ENCODE peak calls at places on chromosomes 5 and 9, in seven cellular contexts. Z, D, V, H, U, W and A are unnamed samples. For H3K9me3, the result is how much of the 10 kb centered on the place peaks cover.

GRCh38 chr5:57416246-57416996 is 66.2 kb downstream of the ACTBL2 start:
- DNase-seq in V (no peak), W (no peak), U (no peak), D (no peak), H (no peak), Z (peak), A (no peak)

GRCh38 chr5:78509145-78509865 is 139.3 kb downstream of the LHFPL2 start:
- DNase-seq in H (no peak), U (no peak), Z (no peak), W (no peak), V (no peak), D (no peak), A (no peak)

GRCh38 chr5:67746103-67746502 is 469.5 kb upstream of the PIK3R1 start:
- DNase-seq in U (no peak), Z (no peak), H (no peak), W (no peak), D (no peak), V (no peak), A (no peak)

GRCh38 chr5:159094745-159095144 is 5.0 kb downstream of the EBF1 start:
- DNase-seq in H (peak), V (peak), D (peak), Z (peak), U (peak), W (peak), A (no peak)

GRCh38 chr9:20297646-20298084 is 324.6 kb downstream of the MLLT3 start:
- DNase-seq in W (no peak), V (no peak), U (peak), D (no peak), H (peak), Z (no peak), A (no peak)

GRCh38 chr5:109125755-109126429 is 283.9 kb downstream of the PJA2 start:
- DNase-seq in H (no peak), D (no peak), V (no peak), Z (no peak), U (no peak), W (no peak), A (no peak)

GRCh38 chr5:8686707-8687106 is 817.8 kb downstream of the MTRR start:
- DNase-seq in W (no peak), Z (no peak), H (no peak), D (no peak), V (no peak), U (peak), A (no peak)

GRCh38 chr9:124857533-124858162 is 4.1 kb downstream of the RPL35 start:
- DNase-seq in U (peak), Z (no peak), W (no peak), V (no peak), H (no peak), D (no peak), A (no peak)

GRCh38 chr5:7321724-7322123 is 74.2 kb upstream of the ADCY2 start:
- DNase-seq in D (peak), W (no peak), H (no peak), V (no peak), U (peak), Z (no peak), A (no peak)

GRCh38 chr5:156892223-156892622 is 42.1 kb downstream of the PPP1R2B start:
- DNase-seq in D (no peak), W (no peak), V (no peak), H (no peak), Z (no peak), U (no peak), A (no peak)

GRCh38 chr9:122122468-122122867 is 29.4 kb upstream of the TTLL11 start:
- DNase-seq in U (peak), D (no peak), V (no peak), H (no peak), Z (no peak), W (no peak), A (no peak)

GRCh38 chr9:32260481-32260880 is 124.0 kb upstream of the ACO1 start:
- DNase-seq in V (no peak), D (no peak), H (no peak), W (no peak), Z (no peak), U (no peak), A (no peak)

GRCh38 chr5:154325566-154325965 is 120.2 kb upstream of the SAP30L start:
- DNase-seq in U (no peak), V (no peak), D (no peak), W (no peak), H (no peak), Z (no peak), A (no peak)

GRCh38 chr5:95384485-95385213 is 6.5 kb upstream of the FAM81B start:
- DNase-seq in W (no peak), H (no peak), Z (no peak), V (no peak), D (no peak), U (no peak), A (no peak)

GRCh38 chr5:177370488-177371119 is 12.9 kb downstream of the RGS14 start:
- DNase-seq in D (peak), U (peak), Z (peak), V (peak), W (peak), H (peak), A (peak)

GRCh38 chr5:138753794-138754698 is 821 bp downstream of the CTNNA1 start:
- DNase-seq in W (peak), Z (peak), U (peak), D (peak), H (peak), V (peak), A (no peak)

GRCh38 chr5:103667068-103667467 is 104.5 kb upstream of the NUDT12 start:
- DNase-seq in U (peak), W (no peak), V (no peak), H (no peak), Z (no peak), D (no peak), A (no peak)

GRCh38 chr5:135269224-135269623 is 129.8 kb downstream of the MACROH2A1 start:
- DNase-seq in H (no peak), V (no peak), W (no peak), Z (no peak), D (no peak), U (peak), A (no peak)

GRCh38 chr9:18791074-18791473 is 241.9 kb downstream of the SAXO1 start:
- DNase-seq in U (no peak), H (no peak), V (no peak), Z (peak), D (no peak), W (no peak), A (no peak)

GRCh38 chr5:150070277-150070638 is 16.1 kb downstream of the CSF1R start:
- DNase-seq in V (no peak), H (peak), Z (no peak), W (no peak), U (no peak), D (no peak), A (no peak)

GRCh38 chr9:100602302-100602930 is 24.5 kb downstream of the CAVIN4 start:
- DNase-seq in H (no peak), V (no peak), U (no peak), W (no peak), Z (peak), D (peak), A (no peak)

GRCh38 chr9:105127863-105128220 is 116.6 kb upstream of the SLC44A1 start:
- DNase-seq in W (no peak), U (no peak), Z (no peak), D (no peak), H (no peak), V (peak), A (peak)

GRCh38 chr5:150068472-150068871 is 17.9 kb downstream of the CSF1R start:
- DNase-seq in U (peak), D (no peak), W (no peak), V (no peak), H (peak), Z (no peak), A (no peak)

GRCh38 chr5:139023276-139023675 is 148.1 kb upstream of the LRRTM2 start:
- DNase-seq in H (no peak), Z (no peak), D (no peak), V (no peak), W (no peak), U (no peak), A (no peak)

GRCh38 chr9:135038331-135038730 is 49.1 kb upstream of the OLFM1 start:
- DNase-seq in D (no peak), Z (no peak), H (peak), U (no peak), W (no peak), V (no peak), A (no peak)

GRCh38 chr9:13804532-13804931 is 509.4 kb downstream of the NFIB start:
- DNase-seq in V (no peak), H (no peak), U (no peak), W (no peak), Z (no peak), D (no peak), A (no peak)

GRCh38 chr5:38831909-38832308 is 13.9 kb upstream of the OSMR start:
- DNase-seq in W (no peak), D (no peak), Z (peak), U (no peak), H (no peak), V (no peak), A (no peak)

GRCh38 chr5:3220201-3220600 is 375.4 kb upstream of the IRX1 start:
- DNase-seq in W (no peak), U (no peak), Z (no peak), D (no peak), V (no peak), H (no peak), A (no peak)

GRCh38 chr9:123517512-123517911 is 161.5 kb downstream of the CRB2 start:
- DNase-seq in U (no peak), W (no peak), D (no peak), H (no peak), Z (no peak), V (no peak), A (no peak)

GRCh38 chr9:4301302-4301701 is 1.4 kb upstream of the GLIS3 start:
- DNase-seq in U (peak), V (no peak), H (no peak), W (no peak), D (no peak), Z (no peak), A (no peak)

GRCh38 chr9:89592963-89593775 is 11.6 kb upstream of the GADD45G start:
- DNase-seq in D (no peak), H (no peak), W (no peak), V (no peak), Z (no peak), U (peak), A (no peak)

GRCh38 chr9:129547869-129548570 is 72.9 kb downstream of the C9orf50 start:
- DNase-seq in U (no peak), Z (no peak), W (no peak), D (no peak), V (no peak), H (no peak), A (no peak)

GRCh38 chr9:93087971-93088655 is 7.9 kb upstream of the CARD19 start:
- DNase-seq in V (no peak), U (no peak), Z (peak), D (no peak), H (peak), W (peak), A (no peak)

GRCh38 chr5:16502866-16503265 is 37.3 kb upstream of the ZNF622 start:
- DNase-seq in U (no peak), Z (no peak), W (no peak), V (no peak), D (peak), H (no peak), A (no peak)

GRCh38 chr9:74066128-74066527 is 431.0 kb upstream of the RORB start:
- DNase-seq in U (no peak), V (no peak), Z (no peak), D (no peak), W (no peak), H (no peak), A (no peak)

DNA sequence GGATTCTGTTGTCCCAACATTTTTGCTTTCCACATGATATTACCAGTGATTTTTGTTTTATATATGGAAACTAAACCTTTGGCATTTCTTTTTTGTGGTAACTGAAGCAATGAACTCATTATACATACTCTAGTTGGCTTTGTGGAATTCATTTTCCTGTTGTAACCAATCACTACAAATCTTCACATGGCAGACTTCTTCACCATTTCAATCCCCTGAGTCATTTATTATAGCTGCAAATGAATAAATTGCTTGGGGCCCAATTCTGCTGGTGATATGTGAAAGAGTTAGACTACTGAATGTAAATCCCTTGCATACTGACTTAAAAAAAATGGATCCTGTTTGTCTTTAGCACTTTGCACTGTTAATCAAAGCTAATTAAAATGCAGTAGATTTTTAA is 1709.6 kb upstream of the WWC1 start:
- DNase-seq in V (no peak), U (no peak), D (no peak), Z (no peak), W (no peak), H (no peak), A (no peak)
- H3K9me3 ChIP-seq in V (under half), U (under half), D (under half), Z (under half), W (under half), H (under half), A (under half)

GRCh38 chr9:118503236-118503635 is 799.0 kb downstream of the TLR4 start:
- DNase-seq in D (no peak), W (no peak), U (peak), Z (no peak), H (no peak), V (no peak), A (no peak)
- H3K9me3 ChIP-seq in D (under half), W (under half), U (under half), Z (under half), H (under half), V (under half), A (under half)

DNA sequence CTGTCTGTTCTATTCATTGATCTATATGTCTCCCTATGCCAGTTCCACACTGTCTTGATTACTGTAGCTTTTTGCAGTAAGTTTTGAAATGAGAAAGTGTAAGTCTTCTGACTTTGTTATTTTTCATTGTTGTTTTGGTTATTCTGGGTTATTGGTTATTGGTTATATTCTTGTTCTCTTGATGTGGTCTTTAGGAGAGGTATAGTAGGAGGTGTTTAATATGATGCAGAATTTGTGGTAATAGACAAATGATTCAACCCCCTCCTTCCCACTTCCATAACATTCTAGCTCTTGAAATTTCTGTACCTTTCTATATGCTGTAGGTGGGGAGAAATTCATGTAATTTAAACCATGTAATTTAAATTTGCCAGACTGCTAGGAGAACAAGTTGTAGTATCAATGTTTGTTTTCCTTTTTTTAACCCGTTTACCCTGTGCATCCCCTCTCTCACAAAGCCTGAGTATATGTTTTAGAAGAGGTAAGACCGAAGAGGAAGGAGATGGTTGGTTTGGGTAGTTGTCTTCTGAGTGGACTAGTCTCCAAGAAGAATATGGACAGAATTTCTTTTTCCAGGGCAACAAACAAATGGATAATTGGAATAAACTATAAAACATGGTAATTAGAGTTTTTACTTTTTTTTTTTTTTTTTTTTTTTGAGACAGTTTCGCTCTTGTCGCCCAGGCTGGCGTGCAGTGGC is 19.2 kb downstream of the ANKHD1 start:
- DNase-seq in H (no peak), V (no peak), W (no peak), U (no peak), Z (no peak), D (no peak), A (no peak)
- H3K9me3 ChIP-seq in H (under half), V (under half), W (under half), U (under half), Z (under half), D (under half), A (under half)

DNA sequence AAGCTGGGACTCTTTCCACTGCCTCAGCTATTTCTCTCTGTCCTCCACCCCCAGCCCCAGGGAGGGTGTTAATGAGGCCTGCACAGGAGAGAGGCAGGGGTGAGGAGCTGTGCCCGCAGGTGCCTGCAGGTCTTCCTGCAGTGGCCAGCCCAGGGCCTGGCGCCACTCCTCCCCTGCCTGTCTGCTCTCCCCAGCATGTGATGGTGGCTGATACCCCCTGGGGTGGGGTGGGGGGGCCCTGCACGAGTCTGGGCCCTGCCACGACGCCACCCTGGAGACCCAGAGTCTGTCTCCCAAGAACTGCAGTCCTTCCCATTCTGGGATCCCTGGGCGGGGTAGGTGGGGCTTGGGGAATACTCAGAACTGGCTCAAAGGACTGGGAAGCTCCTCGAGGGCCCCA is 166.4 kb upstream of the SMIM23 start:
- DNase-seq in D (no peak), W (no peak), U (no peak), V (no peak), Z (no peak), H (no peak), A (no peak)
- H3K9me3 ChIP-seq in D (under half), W (under half), U (under half), V (under half), Z (under half), H (under half), A (under half)

GRCh38 chr9:137970686-137971476 is 93.3 kb downstream of the CACNA1B start:
- DNase-seq in Z (peak), D (no peak), W (peak), U (peak), V (no peak), H (peak), A (no peak)
- H3K9me3 ChIP-seq in Z (under half), D (under half), W (under half), U (under half), V (under half), H (under half), A (under half)

GRCh38 chr5:34545164-34545563 is 111.0 kb upstream of the RAI14 start:
- DNase-seq in Z (no peak), H (no peak), W (no peak), D (no peak), U (no peak), V (no peak), A (no peak)
- H3K9me3 ChIP-seq in Z (under half), H (under half), W (under half), D (under half), U (under half), V (under half), A (under half)

GRCh38 chr9:6644346-6645152 is 980 bp downstream of the GLDC start:
- DNase-seq in V (no peak), D (no peak), Z (no peak), W (no peak), H (no peak), U (peak), A (no peak)
- H3K9me3 ChIP-seq in V (under half), D (under half), Z (under half), W (under half), H (under half), U (under half), A (under half)